ENCODE peak calls at places on chromosome 11, in five cellular contexts. Y, Z, M, G and S are unnamed samples.

GRCh38 chr11:67416416-67417335 is 1.2 kb downstream of the CARNS1 start:
- DNase-seq in M (no peak), Y (no peak), G (no peak), Z (no peak), S (peak)

GRCh38 chr11:113382121-113382520 is 5.5 kb upstream of the ANKK1 start:
- DNase-seq in M (no peak), G (no peak), Z (no peak), Y (no peak), S (no peak)

GRCh38 chr11:108592591-108593213 is 866 bp downstream of the EXPH5 start:
- DNase-seq in G (peak), M (peak), Y (no peak), Z (peak), S (peak)

GRCh38 chr11:832529-833113 is at the start of gene CD151:
- DNase-seq in M (peak), G (peak), Z (peak), Y (peak), S (peak)

GRCh38 chr11:65634440-65634839 is 3.5 kb upstream of the SIPA1 start:
- DNase-seq in Z (no peak), Y (no peak), G (no peak), M (no peak), S (no peak)

GRCh38 chr11:11989774-11990744 is 18.4 kb downstream of the DKK3 start:
- DNase-seq in M (no peak), Y (no peak), Z (no peak), G (no peak), S (no peak)

GRCh38 chr11:100632970-100633452 is 54.1 kb upstream of the ARHGAP42 start:
- DNase-seq in M (peak), Y (peak), Z (peak), G (no peak), S (no peak)

GRCh38 chr11:47443028-47443700 is 5.8 kb downstream of the RAPSN start:
- DNase-seq in M (no peak), Z (no peak), G (no peak), Y (no peak), S (no peak)

GRCh38 chr11:38425578-38425977 is 1827.5 kb upstream of the RAG2 start:
- DNase-seq in G (no peak), Z (no peak), Y (no peak), M (peak), S (no peak)
- TF ChIP-seq CTCF in G (no peak), Z (no peak), Y (no peak), M (no peak), S (no peak)

GRCh38 chr11:115930886-115931537 is 426.8 kb upstream of the CADM1 start:
- DNase-seq in Y (no peak), Z (peak), M (no peak), G (no peak), S (no peak)
- H3K4me3 ChIP-seq in Y (no peak), Z (no peak), M (no peak), G (no peak), S (no peak)

DNA sequence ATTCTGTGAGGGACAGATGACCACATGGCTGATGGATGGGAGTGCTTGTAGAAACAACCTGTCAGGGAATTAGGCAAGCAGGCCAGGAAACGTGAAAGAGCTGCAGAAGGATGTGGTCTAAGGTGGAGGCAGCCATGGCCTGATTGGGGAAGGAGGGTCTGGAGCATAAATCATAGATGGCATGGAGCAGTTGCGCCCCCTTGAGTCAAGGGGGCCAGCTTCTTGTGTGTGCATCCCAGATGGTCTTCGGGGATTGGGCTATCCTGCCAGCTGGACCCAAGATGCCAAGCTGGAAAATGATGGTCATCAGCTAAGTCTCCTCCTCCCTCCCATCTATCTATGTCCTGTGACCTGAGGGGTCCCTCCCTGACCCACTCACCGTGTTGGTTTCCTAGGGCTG is 119.4 kb upstream of the CLPB start:
- DNase-seq in Y (no peak), G (no peak), M (no peak), Z (no peak), S (no peak)
- TF ChIP-seq CTCF in Y (no peak), G (no peak), M (peak), Z (no peak), S (no peak)

GRCh38 chr11:111912535-111912934 is at the start of gene HSPB2:
- DNase-seq in Y (no peak), Z (no peak), G (peak), M (no peak), S (no peak)

GRCh38 chr11:111910637-111911562 is 670 bp downstream of the CRYAB start:
- DNase-seq in Z (no peak), Y (no peak), M (peak), G (no peak), S (peak)

GRCh38 chr11:111911563-111912401 is at the start of gene CRYAB:
- DNase-seq in Z (peak), Y (peak), G (peak), M (peak), S (peak)

GRCh38 chr11:111913997-111914396 is 1.5 kb downstream of the HSPB2 start:
- DNase-seq in G (no peak), M (no peak), Z (no peak), Y (peak), S (peak)

GRCh38 chr11:111913031-111913861 is 712 bp downstream of the HSPB2 start:
- DNase-seq in Y (no peak), G (no peak), Z (no peak), M (no peak), S (no peak)
- H3K4me3 ChIP-seq in Y (no peak), G (no peak), Z (peak), M (no peak), S (no peak)

GRCh38 chr11:125393331-125393730 is 102.7 kb downstream of the FEZ1 start:
- DNase-seq in M (no peak), G (peak), Y (no peak), Z (no peak), S (no peak)
- TF ChIP-seq CTCF in M (no peak), G (no peak), Y (no peak), Z (no peak), S (no peak)

DNA sequence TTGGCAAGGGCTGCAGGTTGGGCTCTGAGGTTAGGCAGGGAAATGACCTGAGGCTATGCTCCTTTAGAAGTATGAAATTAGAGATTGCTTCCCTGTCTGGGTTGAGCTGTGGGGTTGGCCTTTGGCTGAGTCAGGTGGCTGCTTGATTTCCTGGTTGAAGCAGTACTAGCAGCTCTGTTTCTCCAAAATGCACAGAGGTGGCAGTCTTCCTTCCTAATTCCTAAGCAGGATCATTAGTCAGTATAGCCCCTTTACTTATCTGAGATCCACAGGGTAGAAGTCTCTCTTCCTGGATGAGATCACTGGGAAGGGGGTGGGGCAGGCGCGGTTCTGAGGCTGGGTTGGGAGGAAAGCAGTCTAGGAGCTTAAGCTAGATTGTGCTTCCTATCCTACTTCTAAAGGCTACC is 1917.5 kb downstream of the LRRC4C start:
- DNase-seq in Z (no peak), Y (no peak), M (no peak), G (no peak), S (peak)
- H3K4me3 ChIP-seq in Z (no peak), Y (no peak), M (no peak), G (no peak), S (no peak)

GRCh38 chr11:79493555-79494171 is 52.8 kb upstream of the TENM4 start:
- DNase-seq in M (peak), Y (peak), Z (peak), G (peak), S (peak)
- TF ChIP-seq CTCF in M (peak), Y (peak), Z (peak), G (peak), S (peak)

GRCh38 chr11:61832758-61833157 is 4.7 kb downstream of the FADS2 start:
- DNase-seq in Y (no peak), Z (no peak), M (no peak), G (no peak), S (no peak)
- H3K4me3 ChIP-seq in Y (no peak), Z (no peak), M (no peak), G (no peak), S (no peak)

GRCh38 chr11:70353329-70353728 is 45.0 kb upstream of the CTTN start:
- DNase-seq in G (no peak), M (no peak), Z (no peak), Y (no peak), S (no peak)
- TF ChIP-seq CTCF in G (no peak), M (no peak), Z (no peak), Y (no peak), S (no peak)